ENCODE peak calls at places on chromosome 5, in five cellular contexts. B, X, P, Q and N are unnamed samples.

GRCh38 chr5:159403906-159404641 is 73.8 kb upstream of the IL12B start:
- DNase-seq in Q (no peak), X (peak; percentile 77), P (no peak), B (no peak), N (no peak)

GRCh38 chr5:115170924-115171510 is 1.3 kb upstream of the TRIM36 start:
- DNase-seq in P (no peak), X (peak; percentile 42), Q (peak; percentile 48), B (no peak), N (no peak)

GRCh38 chr5:142600611-142601360 is 85.1 kb downstream of the FGF1 start:
- DNase-seq in Q (no peak), X (no peak), B (peak; percentile 31), P (no peak), N (peak; percentile 56)

GRCh38 chr5:89315194-89315593 is 432.2 kb upstream of the MEF2C start:
- DNase-seq in Q (no peak), X (no peak), B (no peak), P (no peak), N (peak; percentile 41)

GRCh38 chr5:139652788-139653241 is 4.7 kb downstream of the CXXC5 start:
- DNase-seq in B (no peak), X (no peak), P (no peak), Q (no peak), N (no peak)

GRCh38 chr5:4555739-4556285 is 584.3 kb upstream of the ADAMTS16 start:
- DNase-seq in B (no peak), Q (no peak), X (no peak), P (no peak), N (no peak)

GRCh38 chr5:176618783-176619182 is 8.8 kb upstream of the GPRIN1 start:
- DNase-seq in B (no peak), Q (no peak), P (no peak), X (no peak), N (no peak)

GRCh38 chr5:101664071-101664791 is 631.9 kb downstream of the SLCO4C1 start:
- DNase-seq in X (no peak), Q (no peak), P (no peak), B (no peak), N (no peak)

GRCh38 chr5:150538007-150538917 is 30.3 kb downstream of the NDST1 start:
- DNase-seq in X (no peak), B (no peak), P (no peak), Q (no peak), N (no peak)

GRCh38 chr5:170534941-170535340 is 31.1 kb downstream of the KCNIP1 start:
- DNase-seq in X (no peak), B (no peak), P (no peak), Q (no peak), N (no peak)

GRCh38 chr5:39197556-39197955 is 21.8 kb downstream of the FYB1 start:
- DNase-seq in Q (no peak), P (no peak), X (no peak), B (no peak), N (no peak)

GRCh38 chr5:38554860-38555259 is 1.6 kb downstream of the LIFR start:
- DNase-seq in X (no peak), P (no peak), B (no peak), Q (no peak), N (no peak)

GRCh38 chr5:9513825-9514224 is 32.0 kb downstream of the SEMA5A start:
- DNase-seq in Q (no peak), P (no peak), X (no peak), B (no peak), N (peak; percentile 45)

GRCh38 chr5:144318460-144318859 is 147.8 kb downstream of the KCTD16 start:
- DNase-seq in Q (no peak), X (no peak), P (no peak), B (no peak), N (no peak)